ENCODE peak calls at places on chromosome 22, in seven cellular contexts. G is naive thymus-derived CD4-positive, alpha-beta T cell; S is breast epithelium; M is tibial nerve; B is lower lobe of right lung; A is adrenal gland; C is body of pancreas. Z is an unnamed sample.

GRCh38 chr22:27866136-27867091 is 52.6 kb downstream of the PITPNB start:
- DNase-seq in M (peak; percentile 69), S (no peak), A (peak; percentile 58), C (peak; percentile 58), B (no peak), G (no peak), Z (no peak)

GRCh38 chr22:24500251-24500820 is 5.2 kb downstream of the UPB1 start:
- DNase-seq in S (no peak), M (no peak), A (no peak), C (no peak), B (no peak), G (no peak), Z (no peak)

GRCh38 chr22:37546436-37547248 is 13.6 kb upstream of the CDC42EP1 start:
- DNase-seq in M (no peak), S (no peak), G (no peak), C (peak; percentile 90), B (peak; percentile 73), A (peak; percentile 95), Z (no peak)

GRCh38 chr22:26404851-26405357 is 24.2 kb upstream of the ASPHD2 start:
- DNase-seq in A (no peak), G (no peak), C (no peak), B (no peak), S (no peak), M (no peak), Z (no peak)

GRCh38 chr22:35777335-35777975 is 59.8 kb downstream of the APOL5 start:
- DNase-seq in G (no peak), M (no peak), C (no peak), S (no peak), A (no peak), B (no peak), Z (no peak)

GRCh38 chr22:21768435-21768834 is 32.8 kb upstream of the YPEL1 start:
- DNase-seq in A (no peak), S (no peak), B (no peak), G (no peak), C (no peak), M (no peak), Z (no peak)

GRCh38 chr22:20392983-20393704 is 807 bp upstream of the ZNF74 start:
- DNase-seq in M (no peak), S (no peak), G (no peak), A (no peak), B (no peak), C (no peak), Z (no peak)

GRCh38 chr22:44259366-44260215 is 53.2 kb downstream of the SHISAL1 start:
- DNase-seq in M (no peak), G (no peak), C (no peak), A (no peak), S (no peak), B (no peak), Z (no peak)

GRCh38 chr22:32518848-32519247 is 44.2 kb downstream of the FBXO7 start:
- DNase-seq in G (no peak), M (no peak), C (no peak), B (no peak), S (no peak), A (no peak), Z (no peak)

GRCh38 chr22:33919591-33920501 is at the start of gene LARGE1:
- DNase-seq in M (no peak), S (peak; percentile 48), B (peak; percentile 64), C (peak; percentile 72), G (no peak), A (peak; percentile 45), Z (peak; percentile 9)

GRCh38 chr22:28505416-28506156 is 174.1 kb downstream of the TTC28 start:
- DNase-seq in B (no peak), S (no peak), A (no peak), M (no peak), G (no peak), C (no peak), Z (no peak)

GRCh38 chr22:27828214-27828587 is 26.6 kb upstream of the MN1 start:
- DNase-seq in B (no peak), A (no peak), C (no peak), S (no peak), G (no peak), M (no peak), Z (no peak)

GRCh38 chr22:38214248-38215056 is 12.7 kb downstream of the MAFF start:
- DNase-seq in G (peak; percentile 62), B (peak; percentile 83), C (peak; percentile 74), M (no peak), A (peak; percentile 83), S (peak; percentile 74), Z (peak; percentile 72)

GRCh38 chr22:33917744-33918406 is 2.4 kb downstream of the LARGE1 start:
- DNase-seq in G (no peak), M (no peak), S (no peak), A (no peak), B (no peak), C (no peak), Z (no peak)

GRCh38 chr22:23273445-23274145 is 93.3 kb downstream of the BCR start:
- DNase-seq in M (no peak), S (no peak), B (no peak), C (no peak), G (no peak), A (no peak), Z (no peak)

GRCh38 chr22:22111267-22111751 is 128.7 kb upstream of the TOP3B start:
- DNase-seq in B (no peak), S (no peak), M (no peak), C (no peak), A (no peak), G (no peak), Z (no peak)

GRCh38 chr22:31776231-31776630 is 22.4 kb downstream of the DEPDC5 start:
- DNase-seq in B (no peak), G (no peak), A (peak; percentile 66), M (no peak), S (no peak), C (no peak), Z (no peak)

GRCh38 chr22:47929073-47929472 is 1166.6 kb downstream of the TBC1D22A start:
- DNase-seq in S (no peak), M (no peak), B (no peak), C (no peak), A (no peak), G (no peak), Z (no peak)
- H3K9me3 ChIP-seq in S (peaks cover 11% of the 10 kb centered on the region), M (no peaks in the 10 kb centered on the region), B (no peaks in the 10 kb centered on the region), C (no peaks in the 10 kb centered on the region), A (no peaks in the 10 kb centered on the region), G (no peaks in the 10 kb centered on the region), Z (peaks cover 2% of the 10 kb centered on the region)

GRCh38 chr22:46213052-46213451 is 37.0 kb downstream of the CDPF1 start:
- DNase-seq in M (no peak), A (no peak), G (no peak), B (no peak), C (no peak), S (no peak), Z (no peak)

GRCh38 chr22:46209262-46209661 is 40.8 kb downstream of the CDPF1 start:
- DNase-seq in M (no peak), B (no peak), G (no peak), A (no peak), S (no peak), C (no peak), Z (no peak)

GRCh38 chr22:46214149-46214548 is 35.9 kb downstream of the CDPF1 start:
- DNase-seq in S (no peak), A (no peak), C (no peak), M (no peak), B (no peak), G (no peak), Z (no peak)

GRCh38 chr22:46214616-46215015 is 35.5 kb downstream of the CDPF1 start:
- DNase-seq in C (no peak), G (no peak), S (no peak), A (no peak), M (no peak), B (no peak), Z (no peak)

GRCh38 chr22:46212195-46212594 is 37.9 kb downstream of the CDPF1 start:
- DNase-seq in M (no peak), A (no peak), C (no peak), G (no peak), B (no peak), S (no peak), Z (no peak)
- H3K9me3 ChIP-seq in M (no peaks in the 10 kb centered on the region), A (no peaks in the 10 kb centered on the region), C (no peaks in the 10 kb centered on the region), G (no peaks in the 10 kb centered on the region), B (peaks cover 10% of the 10 kb centered on the region), S (peaks cover 19% of the 10 kb centered on the region), Z (peaks cover 4% of the 10 kb centered on the region)

DNA sequence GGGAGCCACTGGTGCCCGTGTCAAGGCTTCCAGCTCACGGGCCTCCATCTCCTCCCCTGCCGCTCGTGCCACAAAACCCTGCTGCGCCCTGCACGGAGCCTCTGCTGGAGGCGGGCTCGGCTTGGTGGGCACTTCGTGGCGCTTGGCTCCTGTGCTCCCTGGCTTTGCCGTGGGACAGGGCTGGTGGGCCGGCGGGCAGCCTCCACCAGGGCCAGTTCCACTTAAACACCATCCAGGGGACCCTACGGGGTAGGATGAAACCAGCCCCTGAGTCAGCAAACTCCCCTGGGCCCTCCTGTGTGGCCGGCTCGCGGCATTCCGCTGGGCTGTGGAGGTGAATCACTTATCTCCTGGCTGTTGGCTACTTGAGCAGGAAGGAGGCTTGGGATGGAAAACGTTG is 1304.6 kb downstream of the BRD1 start:
- DNase-seq in S (no peak), B (no peak), C (no peak), M (no peak), A (no peak), G (no peak), Z (no peak)
- H3K9me3 ChIP-seq in S (no peaks in the 10 kb centered on the region), B (no peaks in the 10 kb centered on the region), C (no peaks in the 10 kb centered on the region), M (no peaks in the 10 kb centered on the region), A (no peaks in the 10 kb centered on the region), G (no peaks in the 10 kb centered on the region), Z (no peaks in the 10 kb centered on the region)

GRCh38 chr22:47572443-47572842 is 810.0 kb downstream of the TBC1D22A start:
- DNase-seq in C (no peak), M (no peak), G (no peak), A (no peak), S (no peak), B (no peak), Z (no peak)
- H3K9me3 ChIP-seq in C (no peaks in the 10 kb centered on the region), M (no peaks in the 10 kb centered on the region), G (no peaks in the 10 kb centered on the region), A (no peaks in the 10 kb centered on the region), S (no peaks in the 10 kb centered on the region), B (no peaks in the 10 kb centered on the region), Z (no peaks in the 10 kb centered on the region)

DNA sequence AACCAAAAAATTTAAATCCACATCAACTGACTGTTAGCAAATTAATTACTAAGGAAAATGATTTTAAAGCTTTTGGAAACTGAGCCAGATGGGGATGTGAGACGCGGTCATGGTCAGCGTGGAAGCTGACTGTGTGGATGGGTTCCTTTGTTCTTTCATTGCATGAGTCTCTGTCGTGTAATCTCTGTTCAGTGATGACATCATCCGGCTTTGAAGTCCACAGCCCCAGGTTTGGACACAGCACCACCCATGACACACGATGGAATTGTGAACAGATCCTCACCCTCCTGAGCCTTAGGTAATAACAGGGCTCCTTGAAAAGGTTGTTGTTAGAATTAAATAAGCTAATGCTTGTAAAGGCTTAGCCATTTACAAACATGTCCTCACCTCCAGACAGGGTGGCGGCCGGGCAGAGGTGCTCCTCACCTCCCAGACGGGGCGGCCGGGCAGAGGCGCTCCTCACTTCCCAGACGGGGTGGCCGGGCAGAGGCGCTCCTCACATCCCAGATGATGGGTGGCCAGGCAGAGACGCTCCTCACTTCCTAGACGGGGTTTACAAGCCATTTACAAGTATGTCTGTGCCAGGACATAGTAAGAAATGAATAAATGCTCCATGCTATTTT is 677.3 kb downstream of the TBC1D22A start:
- DNase-seq in C (no peak), G (no peak), B (no peak), A (no peak), S (no peak), M (no peak), Z (no peak)
- H3K9me3 ChIP-seq in C (no peaks in the 10 kb centered on the region), G (no peaks in the 10 kb centered on the region), B (peaks cover 7% of the 10 kb centered on the region), A (no peaks in the 10 kb centered on the region), S (peaks cover 37% of the 10 kb centered on the region), M (no peaks in the 10 kb centered on the region), Z (no peaks in the 10 kb centered on the region)

GRCh38 chr22:30420401-30421178 is 5.0 kb upstream of the MTFP1 start:
- DNase-seq in C (no peak), A (no peak), G (no peak), B (no peak), S (no peak), M (no peak), Z (no peak)
- H3K9me3 ChIP-seq in C (no peaks in the 10 kb centered on the region), A (no peaks in the 10 kb centered on the region), G (no peaks in the 10 kb centered on the region), B (no peaks in the 10 kb centered on the region), S (no peaks in the 10 kb centered on the region), M (no peaks in the 10 kb centered on the region), Z (no peaks in the 10 kb centered on the region)